ENCODE peak calls at places on chromosome X, in five cellular contexts. T, X, C, J and K are unnamed samples.
A peak's percentile ranks its signal among the peaks of the same experiment; 100 is the strongest.

GRCh38 chrX:110992611-110993010 is 103.4 kb upstream of the PAK3 start:
- DNase-seq in X (peak; percentile 57), T (no peak), J (peak; percentile 13), C (no peak), K (peak; percentile 22)

GRCh38 chrX:39396358-39396995 is 595.2 kb downstream of the MID1IP1 start:
- DNase-seq in C (no peak), T (no peak), X (peak; percentile 57), J (no peak), K (no peak)

GRCh38 chrX:81263067-81263466 is 61.2 kb downstream of the SH3BGRL start:
- DNase-seq in T (no peak), C (no peak), X (peak; percentile 3), J (no peak), K (no peak)

GRCh38 chrX:124555036-124555595 is 208.8 kb downstream of the SH2D1A start:
- DNase-seq in T (no peak), C (no peak), X (peak; percentile 6), J (peak; percentile 16), K (no peak)

GRCh38 chrX:39688576-39689373 is 409.0 kb downstream of the BCOR start:
- DNase-seq in T (peak; percentile 83), C (peak; percentile 84), X (peak; percentile 89), J (peak; percentile 52), K (peak; percentile 24)

GRCh38 chrX:1391707-1392375 is at the start of gene SLC25A6:
- DNase-seq in T (peak; percentile 100), J (peak; percentile 99), X (peak; percentile 99), C (peak; percentile 99), K (peak; percentile 95)

GRCh38 chrX:39808471-39808917 is 289.3 kb downstream of the BCOR start:
- DNase-seq in T (no peak), C (no peak), J (peak; percentile 91), X (peak; percentile 85), K (peak; percentile 77)

GRCh38 chrX:12988797-12989196 is 13.9 kb downstream of the TMSB4X start:
- DNase-seq in C (no peak), J (peak; percentile 66), T (no peak), X (no peak), K (peak; percentile 80)

GRCh38 chrX:49308604-49309269 is 5.3 kb downstream of the GAGE10 start:
- DNase-seq in X (no peak), J (peak; percentile 48), T (no peak), C (no peak), K (peak; percentile 31)

GRCh38 chrX:15911729-15912550 is 57.3 kb upstream of the AP1S2 start:
- DNase-seq in T (no peak), J (peak; percentile 11), C (no peak), X (no peak), K (no peak)

GRCh38 chrX:455199-455598 is 68.5 kb upstream of the PPP2R3B start:
- DNase-seq in C (no peak), J (no peak), T (no peak), X (no peak), K (no peak)

GRCh38 chrX:21738950-21739287 is 19.0 kb downstream of the SMPX start:
- DNase-seq in X (no peak), C (no peak), T (no peak), J (no peak), K (no peak)